ENCODE peak calls at places on chromosomes 12 and 14, in six cellular contexts. T is stomach, X is H1, M is transverse colon, F is esophagus muscularis mucosa, G is prostate gland. J is an unnamed sample.

GRCh38 chr14:90388982-90389381 is 7.8 kb upstream of the CALM1 start:
- DNase-seq in T (no peak), X (no peak), M (no peak), F (no peak), G (no peak), J (no peak)

GRCh38 chr14:102580552-102581110 is 11.8 kb upstream of the RCOR1 start:
- DNase-seq in T (no peak), X (no peak), M (no peak), F (no peak), G (no peak), J (no peak)

GRCh38 chr12:34288963-34289345 is 266.7 kb downstream of the ALG10 start:
- DNase-seq in T (no peak), X (no peak), M (peak; percentile 1), F (no peak), G (no peak), J (no peak)

GRCh38 chr12:80988986-80989385 is 51.3 kb upstream of the LIN7A start:
- DNase-seq in T (peak; percentile 70), X (no peak), M (peak; percentile 14), F (no peak), G (no peak), J (no peak)

GRCh38 chr14:23805761-23806160 is 147.8 kb upstream of the DHRS4 start:
- DNase-seq in T (no peak), X (no peak), M (no peak), F (no peak), G (no peak), J (no peak)

GRCh38 chr12:102849722-102850447 is 67.2 kb downstream of the PAH start:
- DNase-seq in T (no peak), X (no peak), M (no peak), F (peak; percentile 57), G (no peak), J (no peak)

GRCh38 chr12:26204612-26205289 is 9.4 kb downstream of the SSPN start:
- DNase-seq in T (no peak), X (no peak), M (no peak), F (no peak), G (no peak), J (no peak)

GRCh38 chr12:94263011-94263786 is 114.8 kb downstream of the PLXNC1 start:
- DNase-seq in T (no peak), X (no peak), M (peak; percentile 33), F (no peak), G (no peak), J (no peak)

GRCh38 chr12:79409562-79409961 is 281.2 kb downstream of the PAWR start:
- DNase-seq in T (no peak), X (no peak), M (no peak), F (no peak), G (no peak), J (peak; percentile 60)

GRCh38 chr14:80636071-80636470 is 305.5 kb downstream of the CEP128 start:
- DNase-seq in T (no peak), X (no peak), M (no peak), F (no peak), G (no peak), J (no peak)

GRCh38 chr14:73686901-73687300 is 27.3 kb downstream of the PNMA1 start:
- DNase-seq in T (no peak), X (no peak), M (no peak), F (no peak), G (no peak), J (no peak)

GRCh38 chr14:68688872-68689371 is 103.9 kb downstream of the ZFP36L1 start:
- DNase-seq in T (no peak), X (no peak), M (no peak), F (no peak), G (no peak), J (no peak)

GRCh38 chr12:66014818-66015217 is 115.7 kb downstream of the LLPH start:
- DNase-seq in T (no peak), X (no peak), M (no peak), F (peak; percentile 55), G (no peak), J (no peak)

GRCh38 chr12:123712780-123713319 is 697 bp downstream of the ATP6V0A2 start:
- DNase-seq in T (no peak), X (no peak), M (no peak), F (no peak), G (no peak), J (peak; percentile 16)

GRCh38 chr12:127909031-127909430 is 357.9 kb upstream of the TMEM132C start:
- DNase-seq in T (no peak), X (no peak), M (no peak), F (no peak), G (no peak), J (no peak)

GRCh38 chr14:68719634-68720384 is 73.1 kb downstream of the ZFP36L1 start:
- DNase-seq in T (no peak), X (no peak), M (no peak), F (no peak), G (no peak), J (no peak)

GRCh38 chr12:113098428-113099028 is 37.0 kb downstream of the RASAL1 start:
- DNase-seq in T (peak; percentile 90), X (peak; percentile 78), M (peak; percentile 82), F (peak; percentile 96), G (peak; percentile 88), J (peak; percentile 88)

GRCh38 chr14:93764211-93764659 is 24.1 kb downstream of the PRIMA1 start:
- DNase-seq in T (no peak), X (no peak), M (peak; percentile 47), F (no peak), G (peak; percentile 36), J (no peak)

GRCh38 chr12:115966376-115966775 is 311.1 kb downstream of the MED13L start:
- DNase-seq in T (no peak), X (no peak), M (no peak), F (no peak), G (no peak), J (no peak)

GRCh38 chr12:11822071-11822818 is 172.8 kb downstream of the ETV6 start:
- DNase-seq in T (peak; percentile 38), X (no peak), M (peak; percentile 55), F (no peak), G (no peak), J (no peak)
- TF ChIP-seq POLR2A in T (no peak), X (no peak), M (no peak), F (no peak), G (no peak), J (no peak)

DNA sequence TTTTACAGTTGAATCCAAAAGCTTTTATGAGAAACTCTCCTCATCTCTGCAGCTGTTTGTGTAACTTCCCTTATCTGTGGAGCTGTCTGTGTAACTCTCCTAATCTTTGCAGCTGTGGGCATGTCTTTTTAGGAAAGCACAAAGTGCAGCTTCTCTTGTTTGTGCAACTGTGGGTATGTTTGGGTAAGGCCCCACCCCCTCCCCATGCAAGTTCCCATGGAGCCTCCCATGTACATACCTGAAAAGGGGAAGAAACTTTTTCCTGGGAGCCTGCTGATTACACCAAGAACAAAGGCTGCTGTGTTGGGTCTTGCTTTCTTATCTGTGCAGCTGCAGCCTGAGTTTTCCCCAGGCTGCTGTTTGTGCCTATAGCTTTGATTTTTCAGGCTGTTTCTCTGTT is 42.7 kb upstream of the CDKN3 start:
- DNase-seq in T (no peak), X (no peak), M (no peak), F (no peak), G (no peak), J (no peak)
- TF ChIP-seq POLR2AphosphoS5 in T (no peak), X (no peak), M (no peak), F (no peak), G (no peak), J (no peak)

GRCh38 chr14:54866588-54866987 is 36.0 kb downstream of the GCH1 start:
- DNase-seq in T (no peak), X (no peak), M (no peak), F (no peak), G (no peak), J (no peak)
- H3K4me1 ChIP-seq in T (peaks cover 5% of the 10 kb centered on the region), X (no peaks in the 10 kb centered on the region), M (no peaks in the 10 kb centered on the region), F (peaks cover 11% of the 10 kb centered on the region), G (no peaks in the 10 kb centered on the region), J (no peaks in the 10 kb centered on the region)

GRCh38 chr12:54392485-54393349 is 8.2 kb upstream of the ZNF385A start:
- DNase-seq in T (no peak), X (no peak), M (no peak), F (no peak), G (no peak), J (peak; percentile 62)

GRCh38 chr12:54394281-54394719 is 9.8 kb upstream of the ZNF385A start:
- DNase-seq in T (peak; percentile 56), X (no peak), M (peak; percentile 57), F (no peak), G (peak; percentile 67), J (no peak)

GRCh38 chr12:54394986-54395385 is 10.5 kb upstream of the ZNF385A start:
- DNase-seq in T (no peak), X (no peak), M (no peak), F (no peak), G (no peak), J (no peak)

GRCh38 chr12:54393743-54394142 is 9.2 kb upstream of the ZNF385A start:
- DNase-seq in T (no peak), X (no peak), M (no peak), F (no peak), G (no peak), J (no peak)

DNA sequence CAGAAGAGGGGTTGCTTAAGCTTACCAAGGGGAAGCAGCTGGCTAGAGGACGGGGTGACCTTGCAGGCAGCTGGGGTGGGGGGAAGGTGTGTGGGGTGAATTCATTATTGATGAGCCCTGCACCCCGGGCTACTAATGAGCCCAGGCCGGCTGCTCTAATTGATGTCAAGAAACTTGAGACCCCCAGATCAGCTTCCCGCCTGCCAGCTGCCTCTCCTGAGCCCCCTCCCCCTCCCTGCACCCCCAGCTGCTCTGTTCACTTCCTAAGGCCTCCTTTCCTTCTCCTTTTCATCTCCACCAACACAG is 8.8 kb upstream of the ZNF385A start:
- DNase-seq in T (no peak), X (no peak), M (no peak), F (no peak), G (no peak), J (no peak)
- TF ChIP-seq POLR2A in T (no peak), X (no peak), M (no peak), F (no peak), G (no peak), J (no peak)

DNA sequence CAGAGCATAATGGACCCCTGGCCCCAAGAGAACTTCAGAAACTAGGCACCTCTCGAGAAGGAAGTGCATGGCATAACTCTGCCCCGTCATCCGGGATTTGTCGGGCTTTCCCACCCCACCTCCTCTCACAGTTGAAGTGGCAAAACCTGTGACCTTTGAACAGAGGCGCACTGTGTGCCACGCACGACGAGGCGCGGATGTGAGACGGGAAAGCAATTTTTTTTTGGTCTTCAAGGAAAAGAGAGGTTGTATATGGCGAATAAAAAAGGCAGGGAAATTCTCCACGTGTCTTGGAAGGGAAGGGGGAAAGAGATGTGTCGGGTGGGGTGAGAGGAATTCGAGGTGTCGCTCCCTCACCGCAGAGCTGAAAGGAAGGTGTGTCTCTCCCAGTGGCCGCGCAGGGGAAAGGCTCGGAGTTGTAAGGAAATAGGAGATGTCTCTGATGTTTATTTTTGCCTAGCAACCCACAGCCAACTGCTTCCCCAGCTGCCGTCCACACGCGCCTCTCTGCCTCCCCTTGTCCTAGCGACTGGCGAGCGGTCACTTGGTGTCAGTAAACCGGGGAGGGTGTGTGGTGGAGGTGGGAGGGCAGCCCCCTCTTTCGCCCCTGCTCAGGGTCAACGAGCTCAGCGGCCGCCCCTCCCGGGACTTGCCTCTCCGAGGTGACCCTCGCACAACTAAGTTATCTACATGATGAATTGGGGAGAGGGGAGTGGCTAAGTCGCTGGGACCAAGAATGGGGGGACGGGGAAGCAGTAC is 819 bp upstream of the DYRK2 start:
- DNase-seq in T (peak; percentile 74), X (peak; percentile 36), M (peak; percentile 87), F (no peak), G (peak; percentile 73), J (peak; percentile 80)
- TF ChIP-seq POLR2AphosphoS5 in T (no peak), X (peak; percentile 38), M (peak; percentile 87), F (peak; percentile 62), G (peak; percentile 43), J (no peak)

J was measured in breast epithelium.